ENCODE peak calls at places on chromosomes 13 and 19, in ten cellular contexts. Q is astrocyte of the cerebellum, D is GM12878, R is cardiac muscle cell, B is BE2C, L is astrocyte of the spinal cord, V is heart left ventricle, K is heart right ventricle, N is SK-N-SH, H is fibroblast of lung. T is an unnamed sample.

GRCh38 chr13:99726261-99726894 is 225.1 kb downstream of the TM9SF2 start:
- DNase-seq in Q (no peak), V (no peak), D (no peak), L (no peak), B (no peak), R (no peak), K (no peak), N (no peak), H (no peak), T (no peak)

GRCh38 chr19:31658993-31659896 is 310.0 kb upstream of the TSHZ3 start:
- DNase-seq in V (no peak), Q (no peak), D (no peak), B (no peak), H (no peak), K (no peak), L (no peak), R (no peak), N (no peak), T (no peak)

GRCh38 chr13:29509999-29510586 is 85.4 kb downstream of the SLC7A1 start:
- DNase-seq in V (no peak), N (no peak), D (no peak), H (no peak), L (peak), Q (no peak), B (no peak), R (no peak), K (no peak), T (no peak)

GRCh38 chr19:48346161-48346560 is 17.6 kb downstream of the TMEM143 start:
- DNase-seq in N (no peak), B (no peak), K (no peak), R (no peak), L (no peak), V (no peak), Q (no peak), H (no peak), D (no peak), T (peak)

GRCh38 chr13:73608731-73609485 is 525.3 kb downstream of the KLF12 start:
- DNase-seq in V (no peak), B (no peak), D (no peak), H (no peak), N (no peak), Q (no peak), K (no peak), R (no peak), L (no peak), T (no peak)

GRCh38 chr13:102220681-102221228 is 181.1 kb downstream of the FGF14 start:
- DNase-seq in N (no peak), D (no peak), V (no peak), Q (no peak), K (no peak), B (no peak), L (no peak), H (no peak), R (peak), T (no peak)

GRCh38 chr19:49441210-49441959 is at the start of gene SLC17A7:
- DNase-seq in R (peak), Q (no peak), V (peak), B (peak), L (no peak), N (peak), D (no peak), K (peak), H (no peak), T (no peak)

GRCh38 chr19:48713041-48713863 is 6.3 kb downstream of the MAMSTR start:
- DNase-seq in H (no peak), B (no peak), V (no peak), N (peak), K (no peak), R (no peak), Q (no peak), D (no peak), L (no peak), T (no peak)

GRCh38 chr13:73465629-73465974 is 406.8 kb downstream of the KLF5 start:
- DNase-seq in R (no peak), D (no peak), Q (no peak), H (peak), B (no peak), L (peak), N (no peak), V (no peak), K (no peak), T (no peak)

GRCh38 chr13:67229438-67230242 is 496 bp downstream of the PCDH9 start:
- DNase-seq in L (no peak), D (no peak), N (peak), K (no peak), R (peak), Q (peak), B (no peak), V (no peak), H (peak), T (no peak)

GRCh38 chr13:41463823-41464602 is 6.7 kb downstream of the RGCC start:
- DNase-seq in V (no peak), B (no peak), L (no peak), H (no peak), Q (no peak), K (no peak), R (no peak), N (no peak), D (peak), T (no peak)

GRCh38 chr13:105961438-105961837 is 574.0 kb downstream of the EFNB2 start:
- DNase-seq in N (no peak), Q (no peak), D (no peak), K (no peak), V (no peak), B (no peak), L (no peak), H (no peak), R (no peak), T (no peak)

GRCh38 chr13:39451301-39451700 is 151.7 kb downstream of the LHFPL6 start:
- DNase-seq in K (peak), H (peak), L (peak), D (no peak), Q (peak), N (no peak), V (no peak), B (no peak), R (no peak), T (peak)

GRCh38 chr19:43315851-43316250 is 37.6 kb upstream of the CD177 start:
- DNase-seq in L (no peak), H (no peak), N (no peak), B (no peak), V (no peak), Q (no peak), D (no peak), K (no peak), R (no peak), T (no peak)

GRCh38 chr13:30968734-30969335 is 36.4 kb downstream of the TEX26 start:
- DNase-seq in H (peak), K (no peak), D (no peak), Q (peak), V (no peak), R (no peak), N (no peak), L (peak), B (no peak), T (peak)

GRCh38 chr19:49272204-49272603 is 52.8 kb downstream of the SLC6A16 start:
- DNase-seq in V (no peak), Q (peak), B (no peak), R (no peak), H (peak), L (peak), K (no peak), D (no peak), N (no peak), T (peak)

GRCh38 chr19:55016017-55016416 is 22.0 kb downstream of the GP6 start:
- DNase-seq in D (no peak), H (no peak), V (no peak), B (no peak), R (no peak), K (no peak), Q (no peak), N (no peak), L (no peak), T (no peak)

GRCh38 chr19:11196406-11197287 is 698 bp downstream of the KANK2 start:
- DNase-seq in L (peak), N (peak), D (no peak), Q (no peak), H (peak), B (peak), R (peak), K (peak), V (peak), T (peak)

GRCh38 chr19:10086904-10087256 is 763 bp downstream of the SHFL start:
- DNase-seq in R (no peak), V (no peak), D (no peak), Q (no peak), K (no peak), N (no peak), B (no peak), L (no peak), H (no peak), T (no peak)

GRCh38 chr13:71524245-71525002 is 342.6 kb downstream of the DACH1 start:
- DNase-seq in V (no peak), Q (no peak), L (no peak), B (peak), R (no peak), N (peak), H (peak), K (no peak), D (no peak), T (peak)

GRCh38 chr19:19817357-19817756 is 4.2 kb downstream of the ZNF506 start:
- DNase-seq in N (no peak), B (no peak), R (no peak), D (no peak), K (no peak), Q (no peak), H (no peak), L (no peak), V (no peak), T (no peak)

GRCh38 chr19:52786078-52786463 is 520 bp downstream of the ZNF600 start:
- DNase-seq in K (no peak), B (no peak), N (peak), V (no peak), D (no peak), H (no peak), L (no peak), R (peak), Q (no peak), T (no peak)

GRCh38 chr13:42367836-42368235 is 95.9 kb downstream of the AKAP11 start:
- DNase-seq in H (peak), N (no peak), V (no peak), B (no peak), K (no peak), Q (no peak), D (no peak), R (no peak), L (no peak), T (no peak)

GRCh38 chr13:23979361-23980159 is 82.3 kb upstream of the C1QTNF9B start:
- DNase-seq in Q (peak), H (peak), D (no peak), B (peak), R (peak), N (peak), K (peak), V (peak), L (peak), T (peak)

GRCh38 chr13:34391071-34391470 is 551.0 kb upstream of the NBEA start:
- DNase-seq in V (no peak), B (no peak), H (peak), Q (peak), L (peak), D (no peak), K (no peak), R (no peak), N (no peak), T (peak)

GRCh38 chr13:102089177-102089576 is 312.7 kb downstream of the FGF14 start:
- DNase-seq in L (peak), D (no peak), R (peak), K (no peak), N (no peak), H (peak), V (no peak), Q (no peak), B (no peak), T (peak)

GRCh38 chr13:113630296-113630695 is 27.7 kb downstream of the ATP4B start:
- DNase-seq in Q (no peak), R (no peak), N (no peak), H (no peak), V (peak), D (no peak), B (no peak), K (no peak), L (no peak), T (no peak)

GRCh38 chr13:109028626-109029025 is 399.2 kb downstream of the MYO16 start:
- DNase-seq in V (no peak), N (no peak), H (peak), R (no peak), D (no peak), Q (no peak), K (no peak), L (no peak), B (no peak), T (no peak)

GRCh38 chr19:679418-680286 is 3.5 kb downstream of the FSTL3 start:
- DNase-seq in D (no peak), K (peak), Q (peak), R (peak), N (peak), V (peak), L (peak), B (peak), H (peak), T (peak)

GRCh38 chr13:39038569-39038898 is 278 bp downstream of the NHLRC3 start:
- DNase-seq in Q (no peak), R (no peak), H (no peak), K (no peak), N (no peak), V (no peak), L (no peak), D (no peak), B (no peak), T (no peak)

DNA sequence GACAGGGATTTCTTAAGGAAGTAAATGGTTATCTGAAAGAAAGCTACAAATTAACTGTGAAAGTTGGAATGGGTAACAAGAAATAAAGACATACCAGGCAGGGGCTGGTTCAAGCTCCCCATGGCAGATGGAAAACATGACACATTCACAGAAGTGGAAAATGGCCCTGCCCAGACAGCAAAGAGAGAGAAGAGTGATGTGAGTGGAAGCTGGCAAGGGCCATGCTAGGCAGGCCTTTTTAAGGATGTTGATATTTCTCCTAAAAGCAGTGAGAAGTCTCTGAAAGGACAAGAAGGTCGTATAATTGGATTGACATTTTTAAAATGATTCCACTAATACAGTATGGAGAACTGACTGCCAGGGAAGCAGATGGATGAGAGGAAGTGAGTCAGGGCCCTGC is 3.3 kb upstream of the FFAR2 start:
- DNase-seq in V (no peak), D (no peak), K (no peak), B (no peak), N (no peak), H (no peak), R (no peak), L (no peak), Q (no peak), T (no peak)
- TF ChIP-seq CTCF in V (no peak), D (no peak), K (no peak), B (no peak), N (no peak), H (no peak), R (no peak), L (no peak), Q (no peak), T (no peak)

GRCh38 chr19:13934785-13935109 is 3.5 kb downstream of the PODNL1 start:
- DNase-seq in V (no peak), L (no peak), H (no peak), Q (no peak), N (no peak), R (no peak), K (no peak), B (no peak), D (no peak), T (no peak)

GRCh38 chr19:13932911-13933393 is 5.3 kb downstream of the PODNL1 start:
- DNase-seq in N (peak), D (no peak), B (no peak), R (no peak), K (no peak), L (no peak), Q (no peak), V (no peak), H (no peak), T (no peak)

GRCh38 chr19:13935765-13936486 is 2.3 kb downstream of the PODNL1 start:
- DNase-seq in H (no peak), L (peak), K (no peak), D (no peak), V (no peak), N (peak), Q (no peak), B (peak), R (peak), T (peak)

GRCh38 chr19:13938361-13939027 is at the start of gene PODNL1:
- DNase-seq in K (no peak), L (peak), Q (peak), H (peak), D (no peak), N (peak), R (no peak), V (no peak), B (no peak), T (peak)

GRCh38 chr19:13937479-13938360 is 497 bp downstream of the PODNL1 start:
- DNase-seq in K (no peak), D (no peak), H (no peak), N (peak), B (no peak), Q (no peak), L (no peak), V (no peak), R (no peak), T (no peak)
- H3K4me3 ChIP-seq in K (no peak), D (no peak), H (peak), N (peak), B (no peak), Q (peak), L (peak), V (peak), R (no peak), T (peak)

GRCh38 chr13:26722321-26722720 is 38.3 kb downstream of the GPR12 start:
- DNase-seq in Q (no peak), B (no peak), V (no peak), R (no peak), D (no peak), L (no peak), K (no peak), N (no peak), H (no peak), T (no peak)

GRCh38 chr13:26727633-26728032 is 33.0 kb downstream of the GPR12 start:
- DNase-seq in K (no peak), N (no peak), B (no peak), Q (no peak), V (no peak), D (no peak), H (no peak), L (no peak), R (no peak), T (no peak)

GRCh38 chr13:26721251-26721939 is 39.2 kb downstream of the GPR12 start:
- DNase-seq in R (no peak), V (peak), H (no peak), K (no peak), Q (no peak), L (peak), B (no peak), D (no peak), N (no peak), T (no peak)

GRCh38 chr13:26726684-26727083 is 33.9 kb downstream of the GPR12 start:
- DNase-seq in K (no peak), D (no peak), L (no peak), V (no peak), N (no peak), H (no peak), R (no peak), B (no peak), Q (no peak), T (no peak)

GRCh38 chr13:26727122-26727521 is 33.5 kb downstream of the GPR12 start:
- DNase-seq in B (no peak), L (no peak), V (no peak), H (no peak), Q (no peak), D (no peak), N (no peak), K (no peak), R (no peak), T (no peak)
- TF ChIP-seq CTCF in B (no peak), L (no peak), V (no peak), H (no peak), Q (no peak), D (no peak), N (no peak), K (no peak), R (no peak), T (no peak)

DNA sequence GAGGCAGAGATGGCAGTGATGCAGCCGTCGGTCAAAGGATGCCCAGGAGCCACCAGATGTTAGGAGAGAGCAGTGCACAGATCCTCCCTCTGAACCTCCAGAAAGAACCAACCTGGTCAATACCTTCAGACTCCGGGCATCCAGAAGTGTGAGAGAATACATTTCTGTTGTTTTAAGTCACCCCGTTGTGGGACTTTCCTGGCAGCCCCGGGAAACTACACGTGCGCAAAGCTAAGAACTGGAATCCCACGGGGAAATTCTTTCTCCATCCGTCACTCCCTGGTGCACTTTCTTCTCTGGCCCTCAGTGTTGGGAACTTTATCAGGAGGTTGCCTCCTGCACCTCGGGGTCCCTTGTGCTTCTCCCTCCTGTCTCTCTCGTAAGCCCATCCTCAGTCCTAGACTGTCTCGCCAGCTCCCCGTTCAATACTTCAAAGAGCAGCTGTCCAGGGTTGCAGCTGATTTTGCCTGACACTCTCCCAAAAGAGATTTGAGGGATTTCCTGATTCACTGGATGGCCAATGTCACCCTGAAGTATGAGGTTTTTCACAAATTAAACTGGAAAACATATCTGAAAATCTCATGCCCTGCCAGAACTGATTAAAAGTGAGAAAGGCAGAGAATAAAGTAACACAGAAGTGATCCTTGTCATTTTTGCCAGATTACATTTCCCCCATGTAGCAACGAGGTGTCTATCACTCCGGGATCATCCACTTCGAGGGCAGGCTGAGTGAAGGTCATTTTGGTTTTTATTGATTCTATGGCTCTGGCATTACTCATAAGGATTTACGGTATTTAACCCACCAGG is 136.8 kb downstream of the DCT start:
- DNase-seq in B (no peak), N (no peak), H (no peak), D (no peak), R (no peak), L (no peak), K (no peak), V (no peak), Q (no peak), T (no peak)
- H3K4me3 ChIP-seq in B (no peak), N (no peak), H (no peak), D (no peak), R (no peak), L (no peak), K (no peak), V (no peak), Q (no peak), T (no peak)

GRCh38 chr19:17488593-17489391 is 18.5 kb downstream of the SLC27A1 start:
- DNase-seq in D (no peak), B (peak), N (peak), V (peak), R (peak), Q (no peak), H (peak), K (peak), L (no peak), T (no peak)
- TF ChIP-seq CTCF in D (peak), B (no peak), N (no peak), V (peak), R (no peak), Q (no peak), H (no peak), K (no peak), L (no peak), T (no peak)

DNA sequence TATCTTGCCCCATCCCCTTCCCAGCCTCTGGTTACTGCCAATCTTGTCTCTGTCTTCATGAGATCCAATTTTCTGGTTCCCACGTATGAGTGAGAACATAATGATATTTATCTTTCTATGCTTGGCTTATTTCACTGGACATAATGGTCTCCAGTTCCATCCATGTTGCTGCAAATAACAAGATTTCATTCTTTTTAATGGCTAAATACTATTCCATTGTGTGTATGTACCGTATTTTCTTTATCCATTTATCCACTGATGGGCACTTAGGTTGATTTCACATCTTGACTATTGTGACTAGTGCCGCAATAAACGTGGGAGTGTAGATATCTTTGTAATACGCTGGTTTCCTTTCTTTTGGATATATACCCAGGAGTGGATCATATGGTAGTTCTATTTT is 43.0 kb downstream of the CHST8 start:
- DNase-seq in V (no peak), B (no peak), Q (no peak), K (no peak), L (no peak), D (no peak), N (no peak), H (no peak), R (no peak), T (no peak)
- H3K4me3 ChIP-seq in V (no peak), B (no peak), Q (no peak), K (no peak), L (no peak), D (no peak), N (no peak), H (no peak), R (no peak), T (no peak)

GRCh38 chr19:12648088-12648487 is 18.5 kb downstream of the MAN2B1 start:
- DNase-seq in K (no peak), N (peak), L (no peak), V (no peak), D (no peak), Q (no peak), B (no peak), H (no peak), R (no peak), T (no peak)
- TF ChIP-seq CTCF in K (no peak), N (peak), L (peak), V (peak), D (no peak), Q (peak), B (no peak), H (no peak), R (peak), T (peak)

T was measured in cardiac fibroblast.